ENCODE peak calls at places on chromosome 15, in seven cellular contexts. I, G, S, D, P, V and F are unnamed samples.

GRCh38 chr15:63041982-63042878 is at the start of gene TPM1:
- DNase-seq in I (peak; percentile 95), G (peak; percentile 94), S (peak; percentile 64), D (peak; percentile 97), P (peak; percentile 84), V (peak; percentile 93), F (peak; percentile 87)

GRCh38 chr15:100042558-100042957 is 299.2 kb downstream of the ADAMTS17 start:
- DNase-seq in I (no peak), G (no peak), S (no peak), D (no peak), P (no peak), V (no peak), F (no peak)

GRCh38 chr15:63492541-63493077 is 11.8 kb upstream of the USP3 start:
- DNase-seq in I (no peak), G (peak; percentile 69), S (no peak), D (peak; percentile 60), P (peak; percentile 89), V (no peak), F (no peak)

GRCh38 chr15:48437178-48437577 is 105.9 kb downstream of the DUT start:
- DNase-seq in I (no peak), G (peak; percentile 49), S (no peak), D (peak; percentile 50), P (no peak), V (no peak), F (no peak)

GRCh38 chr15:39286706-39287105 is 294.2 kb upstream of the THBS1 start:
- DNase-seq in I (no peak), G (peak; percentile 20), S (no peak), D (no peak), P (peak; percentile 61), V (no peak), F (no peak)

GRCh38 chr15:81189583-81190283 is 6.9 kb upstream of the IL16 start:
- DNase-seq in I (no peak), G (peak; percentile 97), S (peak; percentile 34), D (peak; percentile 69), P (peak; percentile 100), V (peak; percentile 78), F (peak; percentile 95)

GRCh38 chr15:100033140-100033857 is 300.1 kb upstream of the LYSMD4 start:
- DNase-seq in I (no peak), G (peak; percentile 28), S (no peak), D (peak; percentile 40), P (peak; percentile 61), V (no peak), F (no peak)

GRCh38 chr15:90419202-90419601 is 31.2 kb downstream of the IQGAP1 start:
- DNase-seq in I (no peak), G (no peak), S (no peak), D (no peak), P (no peak), V (no peak), F (no peak)

GRCh38 chr15:85361306-85361705 is 19.1 kb upstream of the AKAP13 start:
- DNase-seq in I (no peak), G (no peak), S (no peak), D (no peak), P (no peak), V (no peak), F (no peak)

GRCh38 chr15:73932381-73933191 is 6.3 kb downstream of the LOXL1 start:
- DNase-seq in I (no peak), G (no peak), S (no peak), D (no peak), P (no peak), V (no peak), F (no peak)

GRCh38 chr15:100103828-100104227 is 237.9 kb downstream of the ADAMTS17 start:
- DNase-seq in I (no peak), G (no peak), S (no peak), D (no peak), P (no peak), V (no peak), F (no peak)

GRCh38 chr15:68823561-68823960 is 2.9 kb upstream of the ANP32A start:
- DNase-seq in I (no peak), G (no peak), S (no peak), D (no peak), P (no peak), V (no peak), F (no peak)

GRCh38 chr15:96325579-96326331 is 4.7 kb upstream of the NR2F2 start:
- DNase-seq in I (peak; percentile 60), G (peak; percentile 55), S (no peak), D (peak; percentile 77), P (peak; percentile 71), V (no peak), F (no peak)

GRCh38 chr15:71274448-71274798 is 159.2 kb downstream of the THSD4 start:
- DNase-seq in I (no peak), G (no peak), S (no peak), D (no peak), P (no peak), V (no peak), F (no peak)

GRCh38 chr15:69059170-69059943 is 44.9 kb downstream of the NOX5 start:
- DNase-seq in I (peak; percentile 95), G (peak; percentile 92), S (peak; percentile 92), D (peak; percentile 82), P (peak; percentile 89), V (peak; percentile 83), F (peak; percentile 67)

GRCh38 chr15:78714890-78715289 is 73.9 kb upstream of the CHRNB4 start:
- DNase-seq in I (no peak), G (no peak), S (no peak), D (no peak), P (peak; percentile 15), V (no peak), F (no peak)

GRCh38 chr15:78133801-78134200 is 2.6 kb upstream of the CIB2 start:
- DNase-seq in I (no peak), G (no peak), S (no peak), D (no peak), P (no peak), V (no peak), F (no peak)

GRCh38 chr15:63374686-63375520 is 6.7 kb downstream of the CA12 start:
- DNase-seq in I (no peak), G (peak; percentile 81), S (peak; percentile 45), D (peak; percentile 87), P (peak; percentile 78), V (peak; percentile 40), F (no peak)

GRCh38 chr15:80991446-80991845 is 1.8 kb upstream of the MESD start:
- DNase-seq in I (no peak), G (peak; percentile 85), S (no peak), D (no peak), P (peak; percentile 92), V (peak; percentile 69), F (peak; percentile 46)

GRCh38 chr15:25903024-25903581 is 40.0 kb upstream of the ATP10A start:
- DNase-seq in I (no peak), G (peak; percentile 58), S (no peak), D (peak; percentile 36), P (peak; percentile 44), V (no peak), F (no peak)

GRCh38 chr15:45948226-45948625 is 313.4 kb downstream of the SQOR start:
- DNase-seq in I (peak; percentile 10), G (no peak), S (no peak), D (peak; percentile 39), P (no peak), V (no peak), F (no peak)

GRCh38 chr15:82124331-82125263 is 78.8 kb upstream of the MEX3B start:
- DNase-seq in I (no peak), G (no peak), S (no peak), D (no peak), P (no peak), V (no peak), F (no peak)

DNA sequence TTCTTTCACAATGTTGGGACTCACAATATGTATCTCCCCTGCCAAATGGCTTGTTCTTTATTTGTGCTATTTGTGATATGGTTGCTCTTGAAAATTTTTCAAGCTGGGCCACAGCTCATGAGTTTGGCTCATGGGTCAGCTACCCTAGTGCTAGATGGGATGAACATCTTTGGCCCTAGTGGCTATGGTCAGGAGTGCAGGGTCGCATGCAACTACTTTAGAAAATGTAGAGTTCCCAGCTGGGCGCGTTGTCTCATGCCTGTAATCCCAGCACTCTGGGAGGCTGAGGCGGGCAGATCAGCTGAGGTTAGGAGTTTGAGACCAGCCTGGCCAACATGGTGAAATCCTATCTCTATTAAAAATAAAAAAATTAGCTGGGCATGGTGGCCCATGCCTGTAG is 55.8 kb downstream of the POLR2M start:
- DNase-seq in I (no peak), G (no peak), S (no peak), D (no peak), P (no peak), V (no peak), F (no peak)
- TF ChIP-seq CTCF in I (no peak), G (peak; percentile 37), S (no peak), D (peak; percentile 21), P (peak; percentile 5), V (no peak), F (no peak)

GRCh38 chr15:83533548-83533947 is 86.4 kb downstream of the SH3GL3 start:
- DNase-seq in I (no peak), G (no peak), S (no peak), D (no peak), P (no peak), V (no peak), F (no peak)

GRCh38 chr15:83538682-83539081 is 91.5 kb downstream of the SH3GL3 start:
- DNase-seq in I (no peak), G (peak; percentile 0), S (no peak), D (no peak), P (peak; percentile 1), V (no peak), F (no peak)
- TF ChIP-seq CTCF in I (no peak), G (no peak), S (no peak), D (no peak), P (no peak), V (no peak), F (no peak)

DNA sequence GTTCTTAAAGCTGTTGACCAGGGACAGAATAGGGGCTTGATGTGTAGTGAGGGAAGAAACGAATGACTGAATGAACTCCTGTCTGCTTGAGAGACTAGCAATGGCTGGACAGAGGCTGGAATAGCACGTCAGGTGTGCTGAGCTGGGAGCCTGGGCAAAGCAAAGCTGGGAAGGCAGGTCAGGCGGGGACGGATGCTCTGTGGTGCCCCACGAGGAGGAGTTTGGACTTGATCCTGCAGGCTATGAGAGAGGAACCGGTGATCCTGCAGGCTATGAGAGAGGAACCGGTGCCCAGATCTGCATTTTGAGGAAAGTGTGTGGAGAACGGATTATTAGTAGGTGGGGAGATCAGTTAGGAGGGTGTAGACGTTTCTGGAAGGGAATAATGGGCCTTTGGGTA is 31.3 kb upstream of the PSTPIP1 start:
- DNase-seq in I (no peak), G (no peak), S (no peak), D (no peak), P (no peak), V (no peak), F (no peak)
- TF ChIP-seq CTCF in I (no peak), G (no peak), S (no peak), D (no peak), P (no peak), V (no peak), F (no peak)

DNA sequence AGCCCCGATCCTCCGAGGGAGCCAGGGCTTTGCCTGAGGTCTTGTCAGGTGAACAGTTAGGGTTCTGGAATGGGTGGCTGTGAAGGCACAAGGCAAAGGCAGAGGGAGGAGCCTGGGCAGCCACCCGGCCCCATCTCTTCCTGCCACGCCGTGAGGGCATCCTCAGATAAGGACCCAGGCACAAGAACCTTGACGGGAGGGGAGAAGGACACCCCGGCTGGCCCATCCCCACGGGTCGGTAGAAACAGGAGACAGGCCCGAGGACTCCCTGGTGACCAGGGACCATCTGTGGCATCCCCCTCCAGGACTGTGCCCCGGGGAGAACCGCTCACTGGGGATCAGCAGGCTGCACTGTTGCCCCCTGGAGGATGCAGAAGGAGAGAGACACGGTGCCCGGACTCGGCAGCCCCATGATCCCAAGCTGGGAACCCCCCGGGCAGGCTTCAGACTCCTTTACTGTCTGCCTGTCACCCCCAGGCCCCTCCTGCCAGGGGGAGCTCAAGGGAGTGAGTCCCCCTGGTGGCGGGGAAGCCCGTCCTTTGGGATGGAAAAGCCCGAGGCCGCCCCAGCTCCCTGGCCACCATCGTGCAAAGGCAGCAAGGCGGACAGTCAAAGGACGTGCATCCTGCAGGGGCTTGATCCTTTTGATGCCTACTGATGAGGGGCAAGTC is 12.3 kb upstream of the PCSK6 start:
- DNase-seq in I (peak; percentile 81), G (peak; percentile 36), S (peak; percentile 48), D (no peak), P (no peak), V (no peak), F (no peak)
- TF ChIP-seq CTCF in I (peak; percentile 66), G (peak; percentile 60), S (peak; percentile 51), D (peak; percentile 45), P (peak; percentile 50), V (no peak), F (peak; percentile 65)